ENCODE peak calls at places on chromosomes 4 and X, in nine cellular contexts. One of them, this sample, is unnamed.

GRCh38 chr4:52573551-52573950 is 85.5 kb downstream of the USP46 start:
- DNase-seq in choroid plexus epithelial cell: no peak
- DNase-seq in T-cell: no peak
- DNase-seq in T-helper 2 cell: no peak
- DNase-seq in M059J: peak; percentile 37
- DNase-seq in AG08396: no peak
- DNase-seq in iPS DF 19.7: no peak
- DNase-seq in stimulated activated CD4-positive, alpha-beta T cell treated with anti-CD3 and anti-CD28 coated beads, Interleukin-2, amount 100 ng/mL, for 48 hours: no peak
- DNase-seq in Calu3: no peak
- DNase-seq in this sample: no peak

GRCh38 chr4:17544831-17545234 is 29.9 kb downstream of the CLRN2 start:
- DNase-seq in T-helper 2 cell: no peak
- DNase-seq in T-cell: no peak
- DNase-seq in stimulated activated CD4-positive, alpha-beta T cell treated with anti-CD3 and anti-CD28 coated beads, Interleukin-2, amount 100 ng/mL, for 48 hours: no peak
- DNase-seq in choroid plexus epithelial cell: peak; percentile 12
- DNase-seq in iPS DF 19.7: no peak
- DNase-seq in Calu3: peak; percentile 44
- DNase-seq in AG08396: no peak
- DNase-seq in M059J: no peak
- DNase-seq in this sample: no peak

GRCh38 chr4:93658443-93658842 is 170.1 kb upstream of the ATOH1 start:
- DNase-seq in M059J: peak; percentile 42
- DNase-seq in AG08396: peak; percentile 5
- DNase-seq in choroid plexus epithelial cell: no peak
- DNase-seq in stimulated activated CD4-positive, alpha-beta T cell treated with anti-CD3 and anti-CD28 coated beads, Interleukin-2, amount 100 ng/mL, for 48 hours: no peak
- DNase-seq in iPS DF 19.7: no peak
- DNase-seq in Calu3: no peak
- DNase-seq in T-cell: no peak
- DNase-seq in T-helper 2 cell: no peak
- DNase-seq in this sample: no peak

GRCh38 chr4:101019941-101020401 is 327.4 kb downstream of the PPP3CA start:
- DNase-seq in choroid plexus epithelial cell: peak; percentile 37
- DNase-seq in stimulated activated CD4-positive, alpha-beta T cell treated with anti-CD3 and anti-CD28 coated beads, Interleukin-2, amount 100 ng/mL, for 48 hours: no peak
- DNase-seq in T-cell: peak; percentile 27
- DNase-seq in Calu3: peak; percentile 32
- DNase-seq in M059J: peak; percentile 64
- DNase-seq in AG08396: no peak
- DNase-seq in iPS DF 19.7: no peak
- DNase-seq in T-helper 2 cell: peak; percentile 94
- DNase-seq in this sample: no peak

GRCh38 chr4:86508436-86508835 is 85.7 kb upstream of the PTPN13 start:
- DNase-seq in T-cell: no peak
- DNase-seq in M059J: peak; percentile 84
- DNase-seq in stimulated activated CD4-positive, alpha-beta T cell treated with anti-CD3 and anti-CD28 coated beads, Interleukin-2, amount 100 ng/mL, for 48 hours: no peak
- DNase-seq in choroid plexus epithelial cell: peak; percentile 38
- DNase-seq in T-helper 2 cell: peak; percentile 50
- DNase-seq in iPS DF 19.7: no peak
- DNase-seq in Calu3: no peak
- DNase-seq in AG08396: peak; percentile 26
- DNase-seq in this sample: peak; percentile 80

GRCh38 chr4:40206421-40206820 is 9.6 kb downstream of the RHOH start:
- DNase-seq in iPS DF 19.7: no peak
- DNase-seq in choroid plexus epithelial cell: no peak
- DNase-seq in M059J: no peak
- DNase-seq in Calu3: no peak
- DNase-seq in T-cell: no peak
- DNase-seq in stimulated activated CD4-positive, alpha-beta T cell treated with anti-CD3 and anti-CD28 coated beads, Interleukin-2, amount 100 ng/mL, for 48 hours: no peak
- DNase-seq in T-helper 2 cell: no peak
- DNase-seq in AG08396: no peak
- DNase-seq in this sample: no peak

GRCh38 chrX:151754042-151754419 is 19.5 kb downstream of the CNGA2 start:
- DNase-seq in choroid plexus epithelial cell: peak; percentile 43
- DNase-seq in M059J: peak; percentile 94
- DNase-seq in Calu3: peak; percentile 73
- DNase-seq in AG08396: peak; percentile 53
- DNase-seq in T-helper 2 cell: no peak
- DNase-seq in stimulated activated CD4-positive, alpha-beta T cell treated with anti-CD3 and anti-CD28 coated beads, Interleukin-2, amount 100 ng/mL, for 48 hours: no peak
- DNase-seq in iPS DF 19.7: no peak
- DNase-seq in T-cell: no peak
- DNase-seq in this sample: peak; percentile 82

GRCh38 chrX:109943740-109944092 is 59.2 kb upstream of the TMEM164 start:
- DNase-seq in Calu3: no peak
- DNase-seq in iPS DF 19.7: no peak
- DNase-seq in T-cell: no peak
- DNase-seq in M059J: peak; percentile 18
- DNase-seq in choroid plexus epithelial cell: no peak
- DNase-seq in AG08396: no peak
- DNase-seq in T-helper 2 cell: peak; percentile 55
- DNase-seq in stimulated activated CD4-positive, alpha-beta T cell treated with anti-CD3 and anti-CD28 coated beads, Interleukin-2, amount 100 ng/mL, for 48 hours: no peak
- DNase-seq in this sample: no peak

GRCh38 chr4:108172231-108172779 is 3.6 kb upstream of the LEF1 start:
- DNase-seq in AG08396: no peak
- DNase-seq in Calu3: no peak
- DNase-seq in choroid plexus epithelial cell: no peak
- DNase-seq in T-cell: no peak
- DNase-seq in stimulated activated CD4-positive, alpha-beta T cell treated with anti-CD3 and anti-CD28 coated beads, Interleukin-2, amount 100 ng/mL, for 48 hours: no peak
- DNase-seq in M059J: peak; percentile 26
- DNase-seq in iPS DF 19.7: no peak
- DNase-seq in T-helper 2 cell: no peak
- DNase-seq in this sample: no peak

GRCh38 chr4:20615492-20616136 is 84.6 kb upstream of the PACRGL start:
- DNase-seq in iPS DF 19.7: no peak
- DNase-seq in Calu3: peak; percentile 6
- DNase-seq in M059J: peak; percentile 87
- DNase-seq in choroid plexus epithelial cell: peak; percentile 23
- DNase-seq in AG08396: no peak
- DNase-seq in T-cell: no peak
- DNase-seq in T-helper 2 cell: no peak
- DNase-seq in stimulated activated CD4-positive, alpha-beta T cell treated with anti-CD3 and anti-CD28 coated beads, Interleukin-2, amount 100 ng/mL, for 48 hours: no peak
- DNase-seq in this sample: peak; percentile 26

GRCh38 chr4:153318696-153319320 is 25.7 kb upstream of the MND1 start:
- DNase-seq in Calu3: peak; percentile 29
- DNase-seq in stimulated activated CD4-positive, alpha-beta T cell treated with anti-CD3 and anti-CD28 coated beads, Interleukin-2, amount 100 ng/mL, for 48 hours: peak; percentile 8
- DNase-seq in T-helper 2 cell: peak; percentile 43
- DNase-seq in T-cell: peak; percentile 8
- DNase-seq in M059J: peak; percentile 59
- DNase-seq in choroid plexus epithelial cell: peak; percentile 79
- DNase-seq in AG08396: peak; percentile 45
- DNase-seq in iPS DF 19.7: no peak
- DNase-seq in this sample: peak; percentile 53

GRCh38 chrX:74535633-74536141 is 78.7 kb downstream of the RLIM start:
- DNase-seq in T-cell: peak; percentile 22
- DNase-seq in stimulated activated CD4-positive, alpha-beta T cell treated with anti-CD3 and anti-CD28 coated beads, Interleukin-2, amount 100 ng/mL, for 48 hours: no peak
- DNase-seq in iPS DF 19.7: no peak
- DNase-seq in T-helper 2 cell: peak; percentile 29
- DNase-seq in AG08396: peak; percentile 65
- DNase-seq in Calu3: peak; percentile 26
- DNase-seq in M059J: peak; percentile 85
- DNase-seq in choroid plexus epithelial cell: peak; percentile 60
- DNase-seq in this sample: peak; percentile 59

GRCh38 chr4:21411086-21411485 is 537.5 kb downstream of the KCNIP4 start:
- DNase-seq in T-helper 2 cell: no peak
- DNase-seq in Calu3: no peak
- DNase-seq in iPS DF 19.7: no peak
- DNase-seq in AG08396: no peak
- DNase-seq in choroid plexus epithelial cell: no peak
- DNase-seq in T-cell: no peak
- DNase-seq in M059J: no peak
- DNase-seq in stimulated activated CD4-positive, alpha-beta T cell treated with anti-CD3 and anti-CD28 coated beads, Interleukin-2, amount 100 ng/mL, for 48 hours: no peak
- DNase-seq in this sample: no peak

GRCh38 chr4:71066737-71067716 is 73.6 kb downstream of the DCK start:
- DNase-seq in stimulated activated CD4-positive, alpha-beta T cell treated with anti-CD3 and anti-CD28 coated beads, Interleukin-2, amount 100 ng/mL, for 48 hours: no peak
- DNase-seq in M059J: no peak
- DNase-seq in T-helper 2 cell: no peak
- DNase-seq in Calu3: no peak
- DNase-seq in choroid plexus epithelial cell: no peak
- DNase-seq in T-cell: no peak
- DNase-seq in AG08396: no peak
- DNase-seq in iPS DF 19.7: no peak
- DNase-seq in this sample: no peak

GRCh38 chr4:84491420-84491819 is 7.7 kb downstream of the NKX6-1 start:
- DNase-seq in T-cell: no peak
- DNase-seq in AG08396: no peak
- DNase-seq in M059J: no peak
- DNase-seq in T-helper 2 cell: no peak
- DNase-seq in iPS DF 19.7: no peak
- DNase-seq in Calu3: no peak
- DNase-seq in choroid plexus epithelial cell: no peak
- DNase-seq in stimulated activated CD4-positive, alpha-beta T cell treated with anti-CD3 and anti-CD28 coated beads, Interleukin-2, amount 100 ng/mL, for 48 hours: no peak
- DNase-seq in this sample: no peak

GRCh38 chr4:41427306-41427882 is 110.6 kb upstream of the LIMCH1 start:
- DNase-seq in iPS DF 19.7: no peak
- DNase-seq in T-cell: no peak
- DNase-seq in M059J: no peak
- DNase-seq in Calu3: no peak
- DNase-seq in AG08396: no peak
- DNase-seq in T-helper 2 cell: no peak
- DNase-seq in stimulated activated CD4-positive, alpha-beta T cell treated with anti-CD3 and anti-CD28 coated beads, Interleukin-2, amount 100 ng/mL, for 48 hours: no peak
- DNase-seq in choroid plexus epithelial cell: no peak
- DNase-seq in this sample: no peak

GRCh38 chr4:153248641-153249198 is 44.5 kb downstream of the TRIM2 start:
- DNase-seq in iPS DF 19.7: no peak
- DNase-seq in choroid plexus epithelial cell: no peak
- DNase-seq in stimulated activated CD4-positive, alpha-beta T cell treated with anti-CD3 and anti-CD28 coated beads, Interleukin-2, amount 100 ng/mL, for 48 hours: no peak
- DNase-seq in T-cell: no peak
- DNase-seq in M059J: peak; percentile 30
- DNase-seq in AG08396: no peak
- DNase-seq in T-helper 2 cell: no peak
- DNase-seq in Calu3: no peak
- DNase-seq in this sample: no peak

GRCh38 chr4:6641164-6641970 is 882 bp downstream of the MRFAP1 start:
- DNase-seq in choroid plexus epithelial cell: peak; percentile 56
- DNase-seq in T-helper 2 cell: peak; percentile 81
- DNase-seq in iPS DF 19.7: no peak
- DNase-seq in T-cell: peak; percentile 55
- DNase-seq in AG08396: peak; percentile 75
- DNase-seq in Calu3: peak; percentile 26
- DNase-seq in M059J: peak; percentile 57
- DNase-seq in stimulated activated CD4-positive, alpha-beta T cell treated with anti-CD3 and anti-CD28 coated beads, Interleukin-2, amount 100 ng/mL, for 48 hours: peak; percentile 24
- DNase-seq in this sample: peak; percentile 42

GRCh38 chrX:38862100-38862499 is 60.8 kb downstream of the MID1IP1 start:
- DNase-seq in M059J: no peak
- DNase-seq in choroid plexus epithelial cell: no peak
- DNase-seq in Calu3: no peak
- DNase-seq in iPS DF 19.7: no peak
- DNase-seq in T-cell: no peak
- DNase-seq in T-helper 2 cell: no peak
- DNase-seq in stimulated activated CD4-positive, alpha-beta T cell treated with anti-CD3 and anti-CD28 coated beads, Interleukin-2, amount 100 ng/mL, for 48 hours: no peak
- DNase-seq in AG08396: no peak
- DNase-seq in this sample: no peak

GRCh38 chr4:160831165-160831922 is 1332.5 kb downstream of the FSTL5 start:
- DNase-seq in stimulated activated CD4-positive, alpha-beta T cell treated with anti-CD3 and anti-CD28 coated beads, Interleukin-2, amount 100 ng/mL, for 48 hours: no peak
- DNase-seq in AG08396: no peak
- DNase-seq in T-helper 2 cell: no peak
- DNase-seq in iPS DF 19.7: no peak
- DNase-seq in Calu3: peak; percentile 43
- DNase-seq in choroid plexus epithelial cell: no peak
- DNase-seq in T-cell: no peak
- DNase-seq in M059J: no peak
- DNase-seq in this sample: no peak

GRCh38 chr4:16415751-16416150 is 189.5 kb upstream of the TAPT1 start:
- DNase-seq in AG08396: no peak
- DNase-seq in M059J: no peak
- DNase-seq in stimulated activated CD4-positive, alpha-beta T cell treated with anti-CD3 and anti-CD28 coated beads, Interleukin-2, amount 100 ng/mL, for 48 hours: no peak
- DNase-seq in T-helper 2 cell: no peak
- DNase-seq in T-cell: no peak
- DNase-seq in Calu3: no peak
- DNase-seq in choroid plexus epithelial cell: no peak
- DNase-seq in iPS DF 19.7: no peak
- DNase-seq in this sample: no peak

GRCh38 chrX:16619024-16619423 is 30.9 kb upstream of the S100G start:
- DNase-seq in stimulated activated CD4-positive, alpha-beta T cell treated with anti-CD3 and anti-CD28 coated beads, Interleukin-2, amount 100 ng/mL, for 48 hours: no peak
- DNase-seq in choroid plexus epithelial cell: no peak
- DNase-seq in T-helper 2 cell: no peak
- DNase-seq in AG08396: no peak
- DNase-seq in M059J: no peak
- DNase-seq in Calu3: no peak
- DNase-seq in T-cell: no peak
- DNase-seq in iPS DF 19.7: no peak
- DNase-seq in this sample: no peak

GRCh38 chrX:39643533-39643932 is 454.2 kb downstream of the BCOR start:
- DNase-seq in T-helper 2 cell: no peak
- DNase-seq in T-cell: no peak
- DNase-seq in iPS DF 19.7: no peak
- DNase-seq in M059J: no peak
- DNase-seq in Calu3: no peak
- DNase-seq in choroid plexus epithelial cell: no peak
- DNase-seq in AG08396: no peak
- DNase-seq in stimulated activated CD4-positive, alpha-beta T cell treated with anti-CD3 and anti-CD28 coated beads, Interleukin-2, amount 100 ng/mL, for 48 hours: no peak
- DNase-seq in this sample: no peak

GRCh38 chr4:127799711-127800110 is 17.6 kb downstream of the HSPA4L start:
- DNase-seq in AG08396: no peak
- DNase-seq in M059J: no peak
- DNase-seq in Calu3: no peak
- DNase-seq in T-helper 2 cell: no peak
- DNase-seq in iPS DF 19.7: no peak
- DNase-seq in choroid plexus epithelial cell: no peak
- DNase-seq in stimulated activated CD4-positive, alpha-beta T cell treated with anti-CD3 and anti-CD28 coated beads, Interleukin-2, amount 100 ng/mL, for 48 hours: no peak
- DNase-seq in T-cell: no peak
- DNase-seq in this sample: no peak

GRCh38 chrX:48509619-48510018 is 827 bp downstream of the PORCN start:
- DNase-seq in stimulated activated CD4-positive, alpha-beta T cell treated with anti-CD3 and anti-CD28 coated beads, Interleukin-2, amount 100 ng/mL, for 48 hours: no peak
- DNase-seq in iPS DF 19.7: no peak
- DNase-seq in Calu3: no peak
- DNase-seq in T-cell: no peak
- DNase-seq in choroid plexus epithelial cell: no peak
- DNase-seq in AG08396: no peak
- DNase-seq in M059J: no peak
- DNase-seq in T-helper 2 cell: peak; percentile 7
- DNase-seq in this sample: no peak

GRCh38 chr4:21728231-21728758 is 220.3 kb downstream of the KCNIP4 start:
- DNase-seq in stimulated activated CD4-positive, alpha-beta T cell treated with anti-CD3 and anti-CD28 coated beads, Interleukin-2, amount 100 ng/mL, for 48 hours: no peak
- DNase-seq in T-cell: no peak
- DNase-seq in choroid plexus epithelial cell: no peak
- DNase-seq in M059J: no peak
- DNase-seq in Calu3: no peak
- DNase-seq in iPS DF 19.7: no peak
- DNase-seq in AG08396: no peak
- DNase-seq in T-helper 2 cell: no peak
- DNase-seq in this sample: no peak

GRCh38 chrX:27998666-27999065 is 17.4 kb upstream of the DCAF8L1 start:
- DNase-seq in T-helper 2 cell: no peak
- DNase-seq in M059J: no peak
- DNase-seq in Calu3: no peak
- DNase-seq in AG08396: no peak
- DNase-seq in choroid plexus epithelial cell: peak; percentile 1
- DNase-seq in T-cell: no peak
- DNase-seq in stimulated activated CD4-positive, alpha-beta T cell treated with anti-CD3 and anti-CD28 coated beads, Interleukin-2, amount 100 ng/mL, for 48 hours: no peak
- DNase-seq in iPS DF 19.7: no peak
- DNase-seq in this sample: no peak

GRCh38 chr4:74202062-74202586 is 44.2 kb downstream of the MTHFD2L start:
- DNase-seq in T-helper 2 cell: no peak
- DNase-seq in T-cell: no peak
- DNase-seq in iPS DF 19.7: no peak
- DNase-seq in stimulated activated CD4-positive, alpha-beta T cell treated with anti-CD3 and anti-CD28 coated beads, Interleukin-2, amount 100 ng/mL, for 48 hours: no peak
- DNase-seq in choroid plexus epithelial cell: no peak
- DNase-seq in AG08396: no peak
- DNase-seq in Calu3: no peak
- DNase-seq in M059J: peak; percentile 68
- DNase-seq in this sample: no peak

GRCh38 chr4:101205878-101206277 is 141.4 kb downstream of the PPP3CA start:
- DNase-seq in T-cell: peak; percentile 34
- DNase-seq in AG08396: no peak
- DNase-seq in choroid plexus epithelial cell: peak; percentile 63
- DNase-seq in iPS DF 19.7: no peak
- DNase-seq in M059J: peak; percentile 37
- DNase-seq in T-helper 2 cell: peak; percentile 93
- DNase-seq in Calu3: no peak
- DNase-seq in stimulated activated CD4-positive, alpha-beta T cell treated with anti-CD3 and anti-CD28 coated beads, Interleukin-2, amount 100 ng/mL, for 48 hours: peak; percentile 26
- DNase-seq in this sample: peak; percentile 38

GRCh38 chr4:142156246-142156645 is 519.9 kb downstream of the IL15 start:
- DNase-seq in T-cell: no peak
- DNase-seq in Calu3: no peak
- DNase-seq in choroid plexus epithelial cell: no peak
- DNase-seq in iPS DF 19.7: no peak
- DNase-seq in T-helper 2 cell: no peak
- DNase-seq in M059J: no peak
- DNase-seq in stimulated activated CD4-positive, alpha-beta T cell treated with anti-CD3 and anti-CD28 coated beads, Interleukin-2, amount 100 ng/mL, for 48 hours: no peak
- DNase-seq in AG08396: no peak
- DNase-seq in this sample: peak; percentile 50

GRCh38 chrX:129792586-129793291 is 13.0 kb downstream of the SASH3 start:
- DNase-seq in Calu3: no peak
- DNase-seq in T-helper 2 cell: no peak
- DNase-seq in stimulated activated CD4-positive, alpha-beta T cell treated with anti-CD3 and anti-CD28 coated beads, Interleukin-2, amount 100 ng/mL, for 48 hours: no peak
- DNase-seq in M059J: no peak
- DNase-seq in T-cell: no peak
- DNase-seq in iPS DF 19.7: no peak
- DNase-seq in choroid plexus epithelial cell: no peak
- DNase-seq in AG08396: no peak
- DNase-seq in this sample: no peak

This sample was measured in AG10803.